ENCODE peak calls at places on chromosomes 12 and 14, in five cellular contexts. G is CD4-positive, alpha-beta T cell; Y is hepatocyte; N is HL-60; K is AG10803. O is an unnamed sample.
A peak's percentile ranks its signal among the peaks of the same experiment; 100 is the strongest.

GRCh38 chr12:52850681-52851080 is 1.9 kb upstream of the KRT78 start:
- DNase-seq in G (no peak), Y (no peak), N (no peak), K (no peak), O (no peak)

GRCh38 chr12:56021882-56022497 is 1.1 kb downstream of the IKZF4 start:
- DNase-seq in G (no peak), Y (no peak), N (no peak), K (no peak), O (no peak)

GRCh38 chr12:107379852-107380567 is 286.7 kb upstream of the CRY1 start:
- DNase-seq in G (no peak), Y (peak; percentile 51), N (no peak), K (peak; percentile 68), O (no peak)

GRCh38 chr14:63478024-63478423 is 65.2 kb downstream of the PPP2R5E start:
- DNase-seq in G (no peak), Y (no peak), N (no peak), K (no peak), O (no peak)

GRCh38 chr14:33986804-33987203 is 35.9 kb upstream of the EGLN3 start:
- DNase-seq in G (no peak), Y (peak; percentile 39), N (no peak), K (peak; percentile 86), O (no peak)

GRCh38 chr12:123395236-123395635 is 11.3 kb downstream of the KMT5A start:
- DNase-seq in G (no peak), Y (no peak), N (no peak), K (no peak), O (no peak)

GRCh38 chr14:104665092-104665662 is 24.2 kb upstream of the INF2 start:
- DNase-seq in G (no peak), Y (no peak), N (no peak), K (no peak), O (no peak)

GRCh38 chr12:104138747-104139186 is 757 bp upstream of the NFYB start:
- DNase-seq in G (no peak), Y (peak; percentile 5), N (no peak), K (peak; percentile 15), O (no peak)

DNA sequence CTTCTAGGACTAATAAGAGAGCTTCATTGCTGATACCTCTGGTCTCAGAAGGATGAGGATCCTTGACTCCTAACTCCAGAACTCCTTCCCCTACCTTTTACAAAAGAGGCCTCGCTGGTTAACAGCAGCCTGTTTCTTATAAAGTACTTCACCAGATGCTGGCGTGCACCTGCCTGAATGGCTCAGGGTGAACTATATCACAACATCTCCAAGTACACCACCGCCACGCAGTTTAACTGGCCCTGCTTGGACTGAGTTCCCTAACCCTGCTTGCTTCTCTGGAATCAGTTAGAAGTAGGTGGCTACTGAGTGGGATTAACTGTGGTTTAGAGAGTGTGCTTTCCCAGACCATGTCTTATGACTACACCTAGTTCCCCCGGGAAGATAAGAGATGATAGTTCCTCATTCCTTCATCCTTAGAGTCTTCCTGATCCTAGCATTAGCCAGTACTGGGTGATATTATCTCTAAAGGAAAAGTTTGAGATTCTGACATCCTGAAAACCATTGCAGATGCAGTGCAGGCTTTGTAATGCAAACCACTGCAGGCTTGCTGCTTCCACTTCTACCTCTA is 3.0 kb downstream of the FOXJ2 start:
- DNase-seq in G (no peak), Y (peak; percentile 32), N (no peak), K (no peak), O (no peak)
- TF ChIP-seq CTCF in G (no peak), Y (no peak), N (no peak), K (no peak), O (no peak)

DNA sequence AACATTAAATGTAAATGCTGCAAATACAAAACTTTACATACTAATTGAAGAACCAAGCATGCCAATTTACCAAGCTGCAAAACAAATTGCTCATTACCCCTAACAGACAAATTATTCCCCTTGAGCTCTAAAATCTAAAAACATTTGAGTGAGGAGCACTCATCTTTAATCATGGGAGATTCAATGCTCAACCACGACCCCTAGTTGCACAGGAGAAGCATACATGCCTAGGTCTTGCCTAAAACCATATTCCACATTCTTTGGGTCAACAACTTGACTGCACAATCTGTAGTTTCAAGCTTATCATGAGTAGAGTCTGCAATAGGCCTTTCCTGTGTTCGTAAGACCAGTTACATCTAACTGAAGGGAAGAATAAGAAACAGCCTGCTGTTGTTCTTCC is 69.7 kb downstream of the MGAT4C start:
- DNase-seq in G (no peak), Y (no peak), N (no peak), K (no peak), O (no peak)
- TF ChIP-seq CTCF in G (no peak), Y (no peak), N (no peak), K (no peak), O (no peak)

GRCh38 chr14:24329736-24330135 is 5.1 kb downstream of the ADCY4 start:
- DNase-seq in G (peak; percentile 45), Y (no peak), N (peak; percentile 80), K (no peak), O (no peak)

GRCh38 chr14:24331731-24332093 is 3.2 kb downstream of the ADCY4 start:
- DNase-seq in G (no peak), Y (no peak), N (no peak), K (no peak), O (no peak)

GRCh38 chr14:24327303-24327702 is 7.6 kb downstream of the ADCY4 start:
- DNase-seq in G (no peak), Y (no peak), N (peak; percentile 74), K (no peak), O (no peak)

GRCh38 chr14:24330973-24331674 is 3.7 kb downstream of the ADCY4 start:
- DNase-seq in G (no peak), Y (no peak), N (no peak), K (no peak), O (no peak)

GRCh38 chr14:24329073-24329663 is 5.7 kb downstream of the ADCY4 start:
- DNase-seq in G (no peak), Y (no peak), N (no peak), K (no peak), O (no peak)
- TF ChIP-seq CTCF in G (no peak), Y (no peak), N (no peak), K (no peak), O (no peak)

GRCh38 chr12:13436696-13437391 is 240.3 kb downstream of the EMP1 start:
- DNase-seq in G (no peak), Y (peak; percentile 78), N (peak; percentile 2), K (peak; percentile 68), O (no peak)
- TF ChIP-seq CTCF in G (no peak), Y (no peak), N (no peak), K (no peak), O (no peak)

GRCh38 chr14:75794615-75795038 is 133.6 kb downstream of the TTLL5 start:
- DNase-seq in G (no peak), Y (peak; percentile 45), N (no peak), K (peak; percentile 76), O (no peak)
- TF ChIP-seq CTCF in G (no peak), Y (peak; percentile 62), N (no peak), K (peak; percentile 75), O (no peak)

GRCh38 chr12:15698377-15698867 is 90.8 kb downstream of the EPS8 start:
- DNase-seq in G (no peak), Y (no peak), N (no peak), K (no peak), O (no peak)

GRCh38 chr12:15701721-15702156 is 87.4 kb downstream of the EPS8 start:
- DNase-seq in G (no peak), Y (no peak), N (no peak), K (peak; percentile 73), O (no peak)

GRCh38 chr12:15701212-15701611 is 88.0 kb downstream of the EPS8 start:
- DNase-seq in G (no peak), Y (no peak), N (no peak), K (no peak), O (no peak)

GRCh38 chr12:15700595-15700994 is 88.6 kb downstream of the EPS8 start:
- DNase-seq in G (no peak), Y (no peak), N (peak; percentile 28), K (peak; percentile 91), O (no peak)

GRCh38 chr12:15699886-15700285 is 89.3 kb downstream of the EPS8 start:
- DNase-seq in G (no peak), Y (no peak), N (no peak), K (no peak), O (no peak)
- TF ChIP-seq CTCF in G (no peak), Y (no peak), N (no peak), K (no peak), O (no peak)

GRCh38 chr12:11347810-11348209 is 37.6 kb upstream of the PRB4 start:
- DNase-seq in G (no peak), Y (no peak), N (no peak), K (no peak), O (no peak)
- TF ChIP-seq CTCF in G (no peak), Y (no peak), N (peak; percentile 15), K (no peak), O (no peak)

O was measured in omental fat pad.